ENCODE peak calls at places on chromosomes 6 and 20, in eight cellular contexts. C is progenitor cell of endocrine pancreas, V is AG04449, E is left ventricle myocardium inferior, Z is WTC11, M is fibroblast of lung, H is GM12865, G is lower lobe of right lung. F is an unnamed sample.

GRCh38 chr6:54861846-54862616 is 15.5 kb downstream of the FAM83B start:
- DNase-seq in C (no peak), V (no peak), E (no peak), Z (no peak), M (no peak), H (no peak), G (no peak), F (no peak)

GRCh38 chr6:32113386-32114352 is 4.5 kb upstream of the TNXB start:
- DNase-seq in C (no peak), V (peak; percentile 46), E (peak; percentile 86), Z (peak; percentile 70), M (peak; percentile 76), H (no peak), G (peak; percentile 79), F (peak; percentile 97)

GRCh38 chr6:56555438-56555872 is 87.2 kb downstream of the DST start:
- DNase-seq in C (no peak), V (no peak), E (peak; percentile 17), Z (no peak), M (peak; percentile 53), H (no peak), G (no peak), F (no peak)

GRCh38 chr6:149041953-149042352 is 275.6 kb upstream of the TAB2 start:
- DNase-seq in C (no peak), V (no peak), E (no peak), Z (no peak), M (no peak), H (no peak), G (no peak), F (no peak)

GRCh38 chr20:37007898-37008649 is 56.6 kb upstream of the SAMHD1 start:
- DNase-seq in C (no peak), V (peak; percentile 24), E (no peak), Z (no peak), M (peak; percentile 36), H (peak; percentile 65), G (no peak), F (no peak)

GRCh38 chr20:51738877-51739447 is 29.2 kb downstream of the ATP9A start:
- DNase-seq in C (no peak), V (no peak), E (no peak), Z (no peak), M (peak; percentile 20), H (no peak), G (no peak), F (no peak)

GRCh38 chr6:110101885-110102284 is 77.6 kb downstream of the WASF1 start:
- DNase-seq in C (no peak), V (no peak), E (no peak), Z (peak; percentile 14), M (no peak), H (peak; percentile 56), G (no peak), F (no peak)

GRCh38 chr6:4311976-4312860 is 176.8 kb upstream of the ECI2 start:
- DNase-seq in C (no peak), V (no peak), E (no peak), Z (no peak), M (no peak), H (no peak), G (no peak), F (no peak)

GRCh38 chr6:290111-290932 is 2.0 kb upstream of the DUSP22 start:
- DNase-seq in C (no peak), V (no peak), E (no peak), Z (no peak), M (no peak), H (peak; percentile 74), G (no peak), F (no peak)

GRCh38 chr20:31522756-31523155 is 8.5 kb downstream of the HM13 start:
- DNase-seq in C (no peak), V (no peak), E (no peak), Z (no peak), M (no peak), H (no peak), G (no peak), F (no peak)

GRCh38 chr6:124961784-124962611 is at the start of gene RNF217:
- DNase-seq in C (peak; percentile 62), V (no peak), E (peak; percentile 73), Z (peak; percentile 51), M (peak; percentile 80), H (no peak), G (peak; percentile 79), F (no peak)

GRCh38 chr6:7276199-7276524 is 36.8 kb downstream of the SSR1 start:
- DNase-seq in C (no peak), V (no peak), E (no peak), Z (no peak), M (no peak), H (no peak), G (no peak), F (no peak)
- TF ChIP-seq CTCF in C (no peak), V (no peak), E (no peak), Z (no peak), M (no peak), H (no peak), G (peak; percentile 10), F (no peak)

DNA sequence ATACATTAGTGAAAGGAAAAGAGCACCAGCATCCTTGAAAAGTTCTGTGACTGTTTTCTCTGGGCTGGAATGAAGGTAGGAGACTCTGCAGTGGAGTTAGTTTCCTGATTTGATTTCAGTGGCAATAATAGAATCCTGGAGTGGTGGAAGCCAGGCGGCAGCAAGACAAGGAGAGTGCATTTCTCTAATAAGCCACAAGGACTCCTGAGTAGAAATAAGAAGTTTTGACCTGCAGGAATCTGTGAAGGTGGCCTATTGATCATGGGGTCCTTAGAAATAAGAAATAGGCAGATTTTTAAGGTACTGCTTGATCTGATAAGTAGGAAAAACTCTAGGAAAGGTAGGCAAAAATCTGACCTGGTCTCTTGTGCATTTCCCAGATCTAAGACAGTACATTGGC is 68.4 kb upstream of the ELOVL5 start:
- DNase-seq in C (no peak), V (no peak), E (no peak), Z (no peak), M (no peak), H (no peak), G (no peak), F (no peak)
- TF ChIP-seq CTCF in C (peak; percentile 27), V (no peak), E (no peak), Z (no peak), M (no peak), H (no peak), G (no peak), F (no peak)

DNA sequence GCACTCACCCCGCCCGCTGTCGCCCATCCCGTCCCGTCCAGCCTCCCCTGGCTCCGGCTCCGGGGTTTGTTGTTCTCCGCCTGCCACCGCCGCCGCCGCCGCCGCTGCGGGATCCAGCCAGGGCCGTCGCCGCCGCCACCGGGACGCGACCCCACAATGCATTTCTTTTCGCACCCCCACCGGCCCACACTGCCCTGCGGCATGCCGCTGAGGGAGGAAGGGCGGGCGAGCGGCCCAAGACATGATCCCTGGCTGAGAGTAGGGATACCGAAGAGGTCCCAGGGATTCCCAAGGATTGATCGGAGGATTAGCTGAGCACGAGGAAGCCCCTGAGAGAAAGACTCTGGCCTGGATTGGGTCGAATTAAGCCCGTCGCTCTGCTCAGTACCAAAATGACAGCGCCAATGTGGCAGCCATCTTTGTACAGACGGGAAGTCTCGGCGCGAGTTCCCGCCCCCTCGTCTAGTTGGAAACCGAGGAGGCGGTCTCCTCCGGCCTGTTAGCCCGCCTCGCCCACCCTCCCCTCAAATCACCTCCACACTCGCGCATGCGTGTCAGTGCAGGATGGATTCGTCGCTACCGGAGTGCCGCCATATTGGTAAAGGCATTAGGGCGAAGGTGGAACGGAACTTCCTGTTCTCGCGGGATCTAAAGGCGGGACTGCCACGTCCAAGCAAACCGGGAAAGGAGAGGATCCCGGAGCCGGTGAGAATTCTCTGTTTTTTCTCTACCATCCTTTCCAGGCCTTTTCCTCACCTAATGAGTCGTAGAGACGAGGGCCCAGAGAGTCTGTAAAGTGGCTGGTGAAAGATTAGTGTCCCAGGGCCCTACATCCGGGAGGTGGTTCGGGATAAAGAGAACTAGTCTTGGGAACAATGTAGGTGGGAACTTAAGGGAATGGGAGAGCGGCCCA is at the start of the genes RXRB and SLC39A7:
- DNase-seq in C (peak; percentile 99), V (peak; percentile 94), E (peak; percentile 99), Z (peak; percentile 99), M (peak; percentile 97), H (peak; percentile 100), G (peak; percentile 99), F (peak; percentile 99)
- TF ChIP-seq CTCF in C (no peak), V (no peak), E (no peak), Z (no peak), M (no peak), H (no peak), G (no peak), F (no peak)

GRCh38 chr6:2896741-2897140 is 6.4 kb downstream of the SERPINB9 start:
- DNase-seq in C (no peak), V (no peak), E (no peak), Z (no peak), M (no peak), H (no peak), G (no peak), F (no peak)
- TF ChIP-seq CTCF in C (no peak), V (no peak), E (no peak), Z (no peak), M (no peak), H (no peak), G (no peak), F (no peak)

F was measured in AG09319.